ENCODE peak calls at places on chromosome 5, in four cellular contexts. J is HepG2, N is GM12878, P is K562. V is an unnamed sample.

GRCh38 chr5:5306696-5307095 is 115.8 kb upstream of the ICE1 start:
- DNase-seq in J (no peak), N (no peak), P (no peak), V (no peak)

GRCh38 chr5:133247145-133247709 is 195.4 kb downstream of the HSPA4 start:
- DNase-seq in J (no peak), N (no peak), P (peak), V (no peak)

GRCh38 chr5:123579410-123579809 is 67.4 kb downstream of the CSNK1G3 start:
- DNase-seq in J (no peak), N (no peak), P (no peak), V (no peak)

GRCh38 chr5:78964889-78965288 is 20.2 kb downstream of the ARSB start:
- DNase-seq in J (peak), N (no peak), P (no peak), V (no peak)

GRCh38 chr5:74853256-74853655 is 12.9 kb downstream of the FAM169A start:
- DNase-seq in J (no peak), N (no peak), P (no peak), V (no peak)

GRCh38 chr5:51439232-51439631 is 56.0 kb downstream of the ISL1 start:
- DNase-seq in J (no peak), N (no peak), P (no peak), V (no peak)

GRCh38 chr5:84036842-84037241 is 316.2 kb upstream of the HAPLN1 start:
- DNase-seq in J (no peak), N (no peak), P (no peak), V (peak)

GRCh38 chr5:980941-981340 is 27.7 kb upstream of the NKD2 start:
- DNase-seq in J (no peak), N (no peak), P (no peak), V (no peak)

GRCh38 chr5:8685704-8686103 is 816.8 kb downstream of the MTRR start:
- DNase-seq in J (no peak), N (no peak), P (no peak), V (peak)

GRCh38 chr5:38830521-38831051 is 15.2 kb upstream of the OSMR start:
- DNase-seq in J (peak), N (no peak), P (no peak), V (no peak)

GRCh38 chr5:116455061-116455460 is 119.6 kb downstream of the SEMA6A start:
- DNase-seq in J (no peak), N (no peak), P (no peak), V (no peak)

GRCh38 chr5:76104027-76104426 is 20.8 kb downstream of the SV2C start:
- DNase-seq in J (peak), N (no peak), P (peak), V (peak)

GRCh38 chr5:44845777-44846176 is 37.0 kb downstream of the MRPS30 start:
- DNase-seq in J (no peak), N (no peak), P (no peak), V (no peak)

GRCh38 chr5:133847886-133848285 is 120.5 kb downstream of the C5orf15 start:
- DNase-seq in J (no peak), N (no peak), P (no peak), V (no peak)

GRCh38 chr5:118956727-118957126 is 31.6 kb downstream of the DTWD2 start:
- DNase-seq in J (no peak), N (no peak), P (no peak), V (no peak)

GRCh38 chr5:72486371-72486770 is 20.8 kb downstream of the ZNF366 start:
- DNase-seq in J (no peak), N (no peak), P (no peak), V (no peak)

GRCh38 chr5:33379757-33380156 is 61.0 kb upstream of the TARS1 start:
- DNase-seq in J (no peak), N (no peak), P (peak), V (peak)

DNA sequence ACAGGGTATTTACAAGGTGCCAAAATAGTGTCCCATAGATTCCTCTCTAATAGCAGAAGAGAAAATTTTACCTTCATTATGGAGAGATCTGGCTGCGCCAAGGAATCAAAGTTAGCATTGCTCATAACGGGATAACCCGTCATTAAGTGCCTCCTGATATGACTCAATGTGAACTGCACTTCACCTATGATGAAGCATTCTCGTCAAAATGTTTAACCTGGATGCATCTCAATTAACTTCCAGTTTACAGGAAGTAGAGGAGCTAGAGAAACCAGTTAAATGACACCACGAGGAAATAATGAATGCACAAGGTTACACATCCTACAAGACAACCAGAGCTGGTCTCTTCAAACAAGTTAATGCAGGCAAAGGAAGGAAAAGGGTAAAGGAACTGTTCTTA is 17.2 kb downstream of the FBXW11 start:
- DNase-seq in J (no peak), N (peak), P (no peak), V (no peak)
- TF ChIP-seq NR2C2 in J (no peak), N (no peak), P (no peak), V (no peak)

DNA sequence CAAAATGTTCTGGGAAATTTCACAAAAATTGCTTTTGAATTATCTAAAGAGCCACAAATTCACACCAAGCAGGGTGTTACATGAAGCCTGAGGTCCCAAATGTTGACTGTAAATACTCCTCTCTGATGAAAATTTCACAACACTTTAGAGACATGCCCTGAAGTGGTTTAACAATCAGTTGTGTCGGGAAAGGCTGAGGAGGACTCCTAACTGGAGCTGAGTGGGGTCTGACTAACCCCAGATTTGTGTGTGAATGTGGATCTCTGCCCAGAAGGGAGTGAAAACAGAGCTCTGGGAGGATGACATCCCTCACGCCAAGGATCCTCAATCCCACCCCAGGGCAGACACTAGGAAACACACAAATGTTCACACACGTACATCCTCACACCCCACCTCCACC is 31.0 kb upstream of the GRXCR2 start:
- DNase-seq in J (no peak), N (no peak), P (no peak), V (no peak)
- TF ChIP-seq ETV6 in J (no peak), N (no peak), P (no peak), V (no peak)

GRCh38 chr5:42021923-42022322 is 96.8 kb downstream of the FBXO4 start:
- DNase-seq in J (no peak), N (no peak), P (no peak), V (no peak)

GRCh38 chr5:42021119-42021518 is 96.0 kb downstream of the FBXO4 start:
- DNase-seq in J (no peak), N (no peak), P (no peak), V (no peak)

GRCh38 chr5:42026446-42026845 is 101.4 kb downstream of the FBXO4 start:
- DNase-seq in J (no peak), N (no peak), P (no peak), V (no peak)

GRCh38 chr5:42022383-42022782 is 97.3 kb downstream of the FBXO4 start:
- DNase-seq in J (no peak), N (no peak), P (no peak), V (no peak)
- TF ChIP-seq NR2C2 in J (no peak), N (no peak), P (no peak), V (no peak)

GRCh38 chr5:98436672-98437071 is 336.8 kb upstream of the RGMB start:
- DNase-seq in J (no peak), N (no peak), P (no peak), V (no peak)

GRCh38 chr5:98432378-98432777 is 341.1 kb upstream of the RGMB start:
- DNase-seq in J (no peak), N (no peak), P (no peak), V (no peak)

GRCh38 chr5:98433022-98433421 is 340.4 kb upstream of the RGMB start:
- DNase-seq in J (no peak), N (no peak), P (no peak), V (no peak)

GRCh38 chr5:98428806-98429205 is 344.7 kb upstream of the RGMB start:
- DNase-seq in J (no peak), N (peak), P (no peak), V (no peak)

GRCh38 chr5:98433673-98434072 is 339.8 kb upstream of the RGMB start:
- DNase-seq in J (no peak), N (no peak), P (no peak), V (no peak)
- TF ChIP-seq ETV6 in J (no peak), N (no peak), P (no peak), V (no peak)

GRCh38 chr5:174323878-174324281 is 278.4 kb downstream of the NSG2 start:
- DNase-seq in J (peak), N (no peak), P (peak), V (peak)

GRCh38 chr5:174325961-174326360 is 280.5 kb downstream of the NSG2 start:
- DNase-seq in J (no peak), N (no peak), P (no peak), V (no peak)

GRCh38 chr5:174325441-174325840 is 279.9 kb downstream of the NSG2 start:
- DNase-seq in J (no peak), N (no peak), P (no peak), V (no peak)

GRCh38 chr5:174326372-174326771 is 280.9 kb downstream of the NSG2 start:
- DNase-seq in J (no peak), N (no peak), P (no peak), V (no peak)

DNA sequence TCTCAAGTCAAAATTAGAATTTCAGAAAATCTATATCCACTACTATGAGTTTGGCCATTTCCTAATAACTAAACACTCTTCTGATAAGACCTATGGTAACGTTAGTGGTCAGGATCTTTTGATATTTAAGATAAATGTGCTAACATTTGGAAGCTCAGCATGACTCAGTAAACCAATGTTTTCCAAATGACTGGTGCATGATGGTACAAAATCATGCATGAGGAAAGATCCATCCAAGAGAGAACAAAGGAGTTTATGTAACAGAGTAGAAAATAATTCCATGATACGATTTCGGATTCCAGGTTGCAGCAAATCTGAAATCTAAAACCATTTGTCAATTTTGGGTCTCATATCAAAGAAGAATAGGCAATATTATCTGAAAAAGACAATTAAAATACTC is 279.2 kb downstream of the NSG2 start:
- DNase-seq in J (no peak), N (no peak), P (no peak), V (no peak)
- TF ChIP-seq NR2C2 in J (no peak), N (no peak), P (no peak), V (no peak)

DNA sequence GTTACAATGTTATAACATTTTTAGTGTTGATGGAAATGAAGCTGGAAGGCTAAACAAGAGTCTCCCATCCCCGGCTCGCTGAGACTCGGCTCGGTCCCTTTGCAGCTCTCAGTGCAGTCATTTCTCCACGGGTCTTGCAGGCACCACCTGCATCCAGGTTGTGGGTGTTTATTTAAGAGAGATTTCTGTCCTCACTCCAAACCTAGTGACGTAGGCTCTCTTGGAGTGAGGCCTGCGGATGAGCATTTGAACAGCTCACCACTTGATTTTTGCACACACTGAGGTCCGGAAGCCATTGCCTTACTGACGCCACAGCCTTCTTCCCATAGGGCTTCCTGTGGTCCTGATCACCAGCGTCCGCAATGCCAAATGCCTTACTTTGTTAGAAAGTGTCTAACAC is 197.7 kb upstream of the OTULINL start:
- DNase-seq in J (no peak), N (no peak), P (no peak), V (no peak)
- TF ChIP-seq ETV6 in J (no peak), N (no peak), P (no peak), V (no peak)

DNA sequence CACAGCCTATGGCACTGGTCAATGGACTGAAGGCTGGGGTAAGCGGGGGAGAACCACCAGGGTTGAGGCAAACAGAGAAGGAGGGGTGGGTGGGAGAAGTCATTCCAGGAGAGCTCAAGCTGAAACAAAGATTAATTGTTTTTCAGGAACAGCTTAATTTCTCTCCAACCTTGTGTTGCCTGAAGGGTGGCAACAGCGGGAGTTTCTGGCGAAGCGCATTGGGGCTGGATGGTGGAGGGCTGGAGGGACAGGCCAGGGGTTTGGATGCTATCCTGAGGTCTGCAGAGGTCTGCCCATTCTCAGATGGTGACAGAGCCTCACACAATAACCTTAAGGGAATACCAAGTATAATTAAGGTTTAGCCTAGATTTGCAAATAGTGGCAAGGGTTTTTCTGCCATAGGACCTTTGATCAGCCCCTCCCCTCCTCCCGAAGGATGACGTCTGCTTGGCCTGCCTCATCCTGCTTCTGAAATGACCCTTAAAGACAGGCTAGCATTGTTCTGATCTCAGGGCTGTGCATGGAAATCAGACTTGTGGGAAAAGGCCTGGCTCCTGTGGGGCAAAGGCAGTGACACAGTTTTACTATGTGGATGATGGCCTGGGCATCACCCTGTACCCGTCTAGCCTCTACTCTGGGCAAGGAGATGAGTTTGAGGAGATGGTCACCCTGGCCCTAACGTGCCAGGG is 32.7 kb downstream of the PSD2 start:
- DNase-seq in J (no peak), N (no peak), P (no peak), V (no peak)
- TF ChIP-seq NR2C2 in J (no peak), N (no peak), P (no peak), V (no peak)

GRCh38 chr5:136020001-136020382 is 8.8 kb upstream of the TGFBI start:
- DNase-seq in J (no peak), N (no peak), P (no peak), V (no peak)

GRCh38 chr5:136016945-136017530 is 11.8 kb upstream of the TGFBI start:
- DNase-seq in J (no peak), N (no peak), P (no peak), V (no peak)

GRCh38 chr5:136020383-136021015 is 8.3 kb upstream of the TGFBI start:
- DNase-seq in J (peak), N (no peak), P (peak), V (no peak)

GRCh38 chr5:136021016-136021405 is 7.8 kb upstream of the TGFBI start:
- DNase-seq in J (no peak), N (no peak), P (peak), V (no peak)

DNA sequence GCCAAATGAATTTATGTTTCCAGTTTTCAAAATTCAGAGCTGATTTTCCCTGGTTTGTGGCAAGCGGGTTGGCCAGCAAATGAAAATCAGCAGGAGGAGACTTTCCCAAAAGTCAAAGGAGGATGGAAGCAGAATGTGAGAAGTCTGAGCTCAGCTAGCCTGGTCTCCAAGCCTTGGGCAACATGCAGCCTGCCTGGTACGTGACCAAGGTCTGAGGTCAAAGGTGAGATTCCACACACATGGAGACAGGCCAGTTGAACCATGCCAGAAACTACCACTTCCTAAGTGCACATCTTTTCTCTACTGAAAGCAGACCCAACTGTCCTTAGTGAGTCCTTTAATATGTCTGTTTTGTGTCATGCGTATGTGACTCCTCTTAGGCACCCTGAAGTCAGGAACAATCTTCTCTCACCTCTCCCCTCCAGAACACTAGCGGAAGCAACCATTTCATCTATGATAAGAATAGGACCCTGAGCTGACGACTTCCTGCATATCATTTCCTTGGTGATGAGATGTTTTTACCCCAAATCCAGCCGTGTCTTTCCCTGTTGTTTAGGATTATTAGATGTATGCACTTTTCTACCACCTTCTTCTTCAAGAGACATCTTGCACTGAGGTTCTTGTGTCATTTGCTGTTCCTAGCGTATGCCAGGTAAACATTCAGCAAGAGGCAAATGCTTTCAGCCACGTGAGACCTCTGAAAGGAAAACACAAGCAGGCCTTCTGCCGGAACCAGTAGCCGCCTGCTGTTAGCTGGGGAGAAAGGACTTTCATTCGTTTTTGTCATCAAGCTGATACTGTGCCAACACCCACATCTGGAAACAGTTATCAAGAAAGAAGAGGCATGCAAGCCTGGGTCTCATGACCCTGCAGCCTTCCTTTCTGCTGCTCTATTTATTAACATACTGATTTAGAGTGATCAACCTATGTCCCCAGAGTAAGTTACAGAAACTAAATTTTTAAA is 9.7 kb upstream of the TGFBI start:
- DNase-seq in J (peak), N (no peak), P (no peak), V (no peak)
- TF ChIP-seq ETV6 in J (no peak), N (no peak), P (no peak), V (no peak)

DNA sequence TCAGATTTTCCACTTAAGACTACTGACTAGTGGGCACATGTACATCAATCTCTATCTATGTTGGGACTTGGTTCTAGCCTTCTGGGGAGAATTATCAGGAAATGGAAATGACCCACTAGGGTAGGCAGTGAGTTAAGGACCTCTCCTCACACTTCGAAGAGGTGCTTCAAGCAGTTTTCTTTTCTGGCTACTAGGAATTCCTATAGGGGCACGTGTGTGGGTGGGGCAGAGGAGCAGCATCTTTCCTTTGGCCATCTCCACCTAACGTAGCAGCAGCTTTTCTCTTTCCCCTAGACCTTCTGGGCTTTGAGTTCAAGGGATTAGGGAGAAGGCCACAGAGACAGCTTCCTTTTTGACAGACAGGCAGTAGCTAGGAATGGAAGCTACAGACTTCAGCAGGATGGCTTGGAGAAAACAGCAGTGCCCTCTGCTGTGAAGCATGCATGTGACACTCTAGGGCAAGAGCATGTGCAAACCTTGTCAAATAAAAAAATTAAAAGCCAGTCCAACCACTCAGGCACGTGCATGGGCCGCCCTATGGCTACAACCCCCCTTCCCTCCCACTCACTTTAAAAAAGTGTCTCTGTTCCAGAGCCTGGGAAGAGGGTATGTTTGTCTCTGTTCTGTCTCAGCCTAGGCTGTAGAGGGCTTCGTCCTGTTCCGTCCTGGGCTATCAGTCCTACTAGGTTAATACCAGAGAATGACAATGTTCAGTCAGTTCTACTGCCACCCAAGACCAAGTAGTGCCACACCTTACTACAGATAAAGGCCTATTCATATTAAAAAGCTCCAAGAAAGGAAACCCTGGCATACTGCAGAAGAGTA is 8.7 kb upstream of the GFRA3 start:
- DNase-seq in J (peak), N (no peak), P (peak), V (peak)
- TF ChIP-seq NR2C2 in J (no peak), N (no peak), P (no peak), V (no peak)

V was measured in WTC11.